ENCODE peak calls at places on chromosomes 12 and 14, in four cellular contexts. One of them, this sample, is unnamed.

GRCh38 chr14:61140872-61141271 is 140.3 kb downstream of the TMEM30B start:
- DNase-seq in activated naive CD4-positive, alpha-beta T cell treated with anti-CD3 and anti-CD28 coated beads for 36 hours: no peak
- DNase-seq in LoVo: no peak
- DNase-seq in T-helper 1 cell: no peak
- DNase-seq in this sample: no peak

GRCh38 chr14:98756749-98757148 is 515.2 kb downstream of the BCL11B start:
- DNase-seq in activated naive CD4-positive, alpha-beta T cell treated with anti-CD3 and anti-CD28 coated beads for 36 hours: no peak
- DNase-seq in LoVo: no peak
- DNase-seq in T-helper 1 cell: no peak
- DNase-seq in this sample: no peak

GRCh38 chr14:68689426-68689825 is 103.4 kb downstream of the ZFP36L1 start:
- DNase-seq in activated naive CD4-positive, alpha-beta T cell treated with anti-CD3 and anti-CD28 coated beads for 36 hours: no peak
- DNase-seq in LoVo: no peak
- DNase-seq in T-helper 1 cell: no peak
- DNase-seq in this sample: no peak

GRCh38 chr14:68937790-68938514 is 41.1 kb downstream of the ACTN1 start:
- DNase-seq in activated naive CD4-positive, alpha-beta T cell treated with anti-CD3 and anti-CD28 coated beads for 36 hours: peak
- DNase-seq in LoVo: peak
- DNase-seq in T-helper 1 cell: no peak
- DNase-seq in this sample: peak

GRCh38 chr14:20492486-20492885 is 12.9 kb upstream of the RNASE10 start:
- DNase-seq in activated naive CD4-positive, alpha-beta T cell treated with anti-CD3 and anti-CD28 coated beads for 36 hours: no peak
- DNase-seq in LoVo: no peak
- DNase-seq in T-helper 1 cell: no peak
- DNase-seq in this sample: no peak

GRCh38 chr14:73740921-73741326 is 26.7 kb upstream of the PNMA1 start:
- DNase-seq in activated naive CD4-positive, alpha-beta T cell treated with anti-CD3 and anti-CD28 coated beads for 36 hours: no peak
- DNase-seq in LoVo: peak
- DNase-seq in T-helper 1 cell: no peak
- DNase-seq in this sample: no peak

GRCh38 chr14:93104961-93105360 is 10.8 kb downstream of the ITPK1 start:
- DNase-seq in activated naive CD4-positive, alpha-beta T cell treated with anti-CD3 and anti-CD28 coated beads for 36 hours: no peak
- DNase-seq in LoVo: no peak
- DNase-seq in T-helper 1 cell: no peak
- DNase-seq in this sample: no peak

GRCh38 chr12:41188841-41189394 is 798 bp downstream of the PDZRN4 start:
- DNase-seq in activated naive CD4-positive, alpha-beta T cell treated with anti-CD3 and anti-CD28 coated beads for 36 hours: no peak
- DNase-seq in LoVo: no peak
- DNase-seq in T-helper 1 cell: no peak
- DNase-seq in this sample: no peak

GRCh38 chr14:100872241-100872640 is 31.3 kb downstream of the RTL1 start:
- DNase-seq in activated naive CD4-positive, alpha-beta T cell treated with anti-CD3 and anti-CD28 coated beads for 36 hours: no peak
- DNase-seq in LoVo: no peak
- DNase-seq in T-helper 1 cell: no peak
- DNase-seq in this sample: no peak

GRCh38 chr12:25054783-25055144 is 105.9 kb upstream of the BCAT1 start:
- DNase-seq in activated naive CD4-positive, alpha-beta T cell treated with anti-CD3 and anti-CD28 coated beads for 36 hours: peak
- DNase-seq in LoVo: no peak
- DNase-seq in T-helper 1 cell: peak
- DNase-seq in this sample: peak

GRCh38 chr12:121580959-121581680 is at the start of gene KDM2B:
- DNase-seq in activated naive CD4-positive, alpha-beta T cell treated with anti-CD3 and anti-CD28 coated beads for 36 hours: peak
- DNase-seq in LoVo: no peak
- DNase-seq in T-helper 1 cell: peak
- DNase-seq in this sample: peak

GRCh38 chr14:98931126-98931525 is 340.9 kb downstream of the BCL11B start:
- DNase-seq in activated naive CD4-positive, alpha-beta T cell treated with anti-CD3 and anti-CD28 coated beads for 36 hours: no peak
- DNase-seq in LoVo: no peak
- DNase-seq in T-helper 1 cell: no peak
- DNase-seq in this sample: no peak

GRCh38 chr14:93132472-93133065 is 16.8 kb upstream of the ITPK1 start:
- DNase-seq in activated naive CD4-positive, alpha-beta T cell treated with anti-CD3 and anti-CD28 coated beads for 36 hours: peak
- DNase-seq in LoVo: peak
- DNase-seq in T-helper 1 cell: no peak
- DNase-seq in this sample: peak

GRCh38 chr12:57454566-57455373 is at the start of gene INHBE:
- DNase-seq in activated naive CD4-positive, alpha-beta T cell treated with anti-CD3 and anti-CD28 coated beads for 36 hours: peak
- DNase-seq in LoVo: no peak
- DNase-seq in T-helper 1 cell: no peak
- DNase-seq in this sample: peak

GRCh38 chr12:13181375-13182070 is 15.0 kb upstream of the EMP1 start:
- DNase-seq in activated naive CD4-positive, alpha-beta T cell treated with anti-CD3 and anti-CD28 coated beads for 36 hours: no peak
- DNase-seq in LoVo: no peak
- DNase-seq in T-helper 1 cell: no peak
- DNase-seq in this sample: no peak

GRCh38 chr14:58362798-58363412 is 32.8 kb upstream of the TOMM20L start:
- DNase-seq in activated naive CD4-positive, alpha-beta T cell treated with anti-CD3 and anti-CD28 coated beads for 36 hours: no peak
- DNase-seq in LoVo: peak
- DNase-seq in T-helper 1 cell: no peak
- DNase-seq in this sample: no peak

GRCh38 chr12:28938581-28939301 is 210.3 kb upstream of the FAR2 start:
- DNase-seq in activated naive CD4-positive, alpha-beta T cell treated with anti-CD3 and anti-CD28 coated beads for 36 hours: no peak
- DNase-seq in LoVo: no peak
- DNase-seq in T-helper 1 cell: no peak
- DNase-seq in this sample: no peak

GRCh38 chr14:102849522-102850379 is 72.5 kb downstream of the TRAF3 start:
- DNase-seq in activated naive CD4-positive, alpha-beta T cell treated with anti-CD3 and anti-CD28 coated beads for 36 hours: no peak
- DNase-seq in LoVo: peak
- DNase-seq in T-helper 1 cell: no peak
- DNase-seq in this sample: no peak

This sample was measured in activated CD4-positive, alpha-beta memory T cell treated with anti-CD3 and anti-CD28 coated beads for 36 hours.